ENCODE peak calls at places on chromosomes 12 and 14, in four cellular contexts. A is HCT116, N is H1, Z is K562. C is an unnamed sample.

GRCh38 chr12:54040648-54041047 is 7.8 kb downstream of the HOXC5 start:
- DNase-seq in Z (no peak), N (no peak), A (no peak), C (no peak)

GRCh38 chr12:19338405-19338804 is 100.9 kb upstream of the AEBP2 start:
- DNase-seq in N (no peak), Z (no peak), A (no peak), C (no peak)

GRCh38 chr14:94366146-94366887 is 22.1 kb downstream of the SERPINA1 start:
- DNase-seq in A (no peak), N (no peak), Z (no peak), C (no peak)

GRCh38 chr14:72782817-72783216 is 111.1 kb downstream of the DPF3 start:
- DNase-seq in A (no peak), Z (no peak), N (no peak), C (no peak)

GRCh38 chr12:54173066-54173726 is 15.6 kb downstream of the SMUG1 start:
- DNase-seq in Z (peak), A (no peak), N (no peak), C (peak)

GRCh38 chr12:30691122-30691879 is 4.4 kb downstream of the IPO8 start:
- DNase-seq in A (no peak), N (no peak), Z (no peak), C (no peak)

GRCh38 chr12:51448618-51449256 is 24.1 kb downstream of the SLC4A8 start:
- DNase-seq in Z (no peak), N (no peak), A (no peak), C (no peak)

GRCh38 chr12:989751-990278 is 1.2 kb upstream of the ERC1 start:
- DNase-seq in A (no peak), Z (peak), N (no peak), C (peak)

GRCh38 chr12:26789731-26790644 is 43.0 kb downstream of the ITPR2 start:
- DNase-seq in Z (no peak), A (no peak), N (no peak), C (peak)

GRCh38 chr14:34277191-34277590 is 184.8 kb downstream of the SPTSSA start:
- DNase-seq in Z (no peak), N (no peak), A (no peak), C (no peak)

GRCh38 chr14:81519200-81519998 is 14.3 kb downstream of the SEL1L start:
- DNase-seq in Z (no peak), A (no peak), N (no peak), C (no peak)

GRCh38 chr12:82504411-82504810 is 146.1 kb downstream of the METTL25 start:
- DNase-seq in A (no peak), N (no peak), Z (no peak), C (no peak)

GRCh38 chr14:100423421-100424010 is 100.4 kb downstream of the SLC25A47 start:
- DNase-seq in A (no peak), Z (peak), N (no peak), C (no peak)

GRCh38 chr12:69732088-69732487 is 6.6 kb upstream of the RAB3IP start:
- DNase-seq in Z (no peak), A (no peak), N (no peak), C (no peak)

GRCh38 chr12:70691018-70691672 is 53.9 kb upstream of the PTPRB start:
- DNase-seq in N (no peak), Z (no peak), A (no peak), C (no peak)

GRCh38 chr14:23321572-23322547 is 603 bp downstream of the PABPN1 start:
- DNase-seq in Z (peak), N (no peak), A (no peak), C (peak)

GRCh38 chr12:89210277-89210676 is 142.0 kb downstream of the DUSP6 start:
- DNase-seq in N (no peak), Z (no peak), A (no peak), C (no peak)

GRCh38 chr14:51977075-51977474 is 12.3 kb upstream of the RTRAF start:
- DNase-seq in Z (no peak), A (no peak), N (no peak), C (no peak)

GRCh38 chr12:117192057-117192456 is 1.8 kb upstream of the FBXO21 start:
- DNase-seq in Z (no peak), N (no peak), A (no peak), C (no peak)

GRCh38 chr14:89957791-89958190 is 2.1 kb downstream of the TDP1 start:
- DNase-seq in Z (no peak), A (no peak), N (no peak), C (no peak)

GRCh38 chr14:70906785-70907171 is 481 bp upstream of the PCNX1 start:
- DNase-seq in N (no peak), A (no peak), Z (no peak), C (no peak)

GRCh38 chr14:35557221-35557747 is 23.3 kb downstream of the INSM2 start:
- DNase-seq in A (no peak), N (no peak), Z (no peak), C (no peak)

GRCh38 chr14:21911877-21912276 is 238.3 kb upstream of the OR4E1 start:
- DNase-seq in A (no peak), N (no peak), Z (no peak), C (no peak)

GRCh38 chr12:87165733-87166375 is 863.3 kb downstream of the C12orf50 start:
- DNase-seq in A (no peak), Z (no peak), N (no peak), C (no peak)

DNA sequence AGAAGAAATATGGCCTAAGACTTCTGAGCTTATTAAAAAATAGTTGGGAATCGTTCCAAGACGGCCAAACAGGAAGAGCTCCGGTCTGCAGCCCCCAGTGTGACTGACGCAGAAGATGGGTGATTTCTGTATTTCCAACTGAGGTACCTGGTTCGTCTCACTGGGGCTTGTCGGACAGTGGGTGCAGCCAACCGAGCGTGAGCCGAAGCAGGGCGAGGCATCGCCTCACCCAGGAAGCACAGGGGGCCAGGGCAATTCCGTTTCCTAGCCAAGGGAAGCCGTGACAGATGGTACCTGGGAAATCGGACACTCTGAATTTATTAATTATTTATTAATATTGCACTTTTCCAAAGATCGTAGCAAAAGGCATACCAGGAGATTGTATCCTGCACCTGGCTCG is 857.8 kb downstream of the C12orf50 start:
- DNase-seq in Z (no peak), N (no peak), A (no peak), C (no peak)
- TF ChIP-seq JUND in Z (no peak), N (no peak), A (no peak), C (no peak)

DNA sequence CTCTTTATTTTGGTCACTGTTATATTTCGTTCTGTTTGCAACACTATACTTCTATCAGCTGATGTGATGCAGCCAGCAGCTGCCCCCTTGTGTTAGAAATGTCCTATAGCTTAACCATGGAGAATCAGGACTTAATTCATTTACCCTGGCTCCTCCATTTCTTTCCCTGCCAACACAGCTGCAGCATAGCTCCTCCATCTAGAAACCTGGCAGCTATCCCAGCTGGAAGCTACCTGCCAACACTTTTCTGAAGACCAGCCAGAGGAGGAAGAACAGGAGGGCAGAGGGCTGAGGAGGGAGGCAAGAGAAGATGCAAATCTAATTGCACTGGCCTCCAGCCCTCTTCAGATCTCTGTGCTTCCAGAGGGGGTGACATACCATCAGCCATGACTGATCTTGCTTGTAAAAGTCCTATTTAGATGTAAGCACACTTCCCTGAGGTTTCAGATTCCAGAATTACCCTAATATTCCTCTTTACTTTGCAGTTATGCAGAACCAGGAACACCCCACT is 156.8 kb upstream of the TMEM260 start:
- DNase-seq in Z (no peak), N (no peak), A (peak), C (peak)
- TF ChIP-seq JUND in Z (no peak), N (no peak), A (no peak), C (no peak)

GRCh38 chr12:11797993-11798720 is 148.7 kb downstream of the ETV6 start:
- DNase-seq in A (no peak), N (no peak), Z (no peak), C (no peak)
- TF ChIP-seq JUND in A (no peak), N (no peak), Z (no peak), C (no peak)

GRCh38 chr12:2856051-2856450 is 788 bp downstream of the TEX52 start:
- DNase-seq in N (no peak), A (no peak), Z (no peak), C (no peak)
- TF ChIP-seq JUND in N (no peak), A (no peak), Z (no peak), C (no peak)

GRCh38 chr12:6426882-6427671 is 17.7 kb upstream of the CD27 start:
- DNase-seq in N (no peak), A (no peak), Z (no peak), C (no peak)

GRCh38 chr12:6424008-6424347 is 20.8 kb upstream of the CD27 start:
- DNase-seq in Z (no peak), A (no peak), N (no peak), C (no peak)

GRCh38 chr12:6424848-6425247 is 19.9 kb upstream of the CD27 start:
- DNase-seq in A (no peak), Z (peak), N (no peak), C (no peak)

GRCh38 chr12:6423267-6424007 is 21.3 kb upstream of the CD27 start:
- DNase-seq in A (peak), Z (peak), N (peak), C (peak)

GRCh38 chr12:6425588-6426531 is 18.9 kb upstream of the CD27 start:
- DNase-seq in Z (no peak), A (no peak), N (no peak), C (no peak)
- TF ChIP-seq JUND in Z (no peak), A (no peak), N (no peak), C (no peak)

GRCh38 chr14:61218157-61218556 is 63.0 kb downstream of the TMEM30B start:
- DNase-seq in A (no peak), N (no peak), Z (no peak), C (peak)
- TF ChIP-seq JUND in A (no peak), N (no peak), Z (no peak), C (no peak)

GRCh38 chr14:67490201-67490600 is 1.7 kb upstream of the TMEM229B start:
- DNase-seq in Z (no peak), N (no peak), A (no peak), C (no peak)
- TF ChIP-seq JUND in Z (no peak), N (no peak), A (no peak), C (no peak)

GRCh38 chr12:119715268-119715620 is 47.3 kb downstream of the PRKAB1 start:
- DNase-seq in Z (no peak), A (no peak), N (no peak), C (no peak)
- TF ChIP-seq JUND in Z (no peak), A (no peak), N (no peak), C (no peak)